ENCODE peak calls at places on chromosomes 5 and 9, in four cellular contexts. One of them, this sample, is unnamed. For H3K27me3, the result is how much of the 10 kb centered on the place peaks cover.

GRCh38 chr9:113616716-113617496 is 153.4 kb downstream of the RGS3 start:
- DNase-seq in stomach: no peak
- DNase-seq in endothelial cell of umbilical vein: no peak
- DNase-seq in spleen: peak
- DNase-seq in this sample: no peak

GRCh38 chr9:73528922-73529321 is 377.3 kb downstream of the ANXA1 start:
- DNase-seq in endothelial cell of umbilical vein: no peak
- DNase-seq in stomach: no peak
- DNase-seq in spleen: no peak
- DNase-seq in this sample: no peak

GRCh38 chr9:137660144-137660543 is 41.3 kb downstream of the EHMT1 start:
- DNase-seq in spleen: no peak
- DNase-seq in endothelial cell of umbilical vein: no peak
- DNase-seq in stomach: no peak
- DNase-seq in this sample: no peak

GRCh38 chr9:126057036-126057435 is 269.6 kb upstream of the MVB12B start:
- DNase-seq in endothelial cell of umbilical vein: no peak
- DNase-seq in spleen: no peak
- DNase-seq in stomach: no peak
- DNase-seq in this sample: no peak

GRCh38 chr9:128724744-128725211 is 851 bp upstream of the ZDHHC12 start:
- DNase-seq in endothelial cell of umbilical vein: peak
- DNase-seq in spleen: peak
- DNase-seq in stomach: peak
- DNase-seq in this sample: no peak

GRCh38 chr9:88378317-88378716 is 9.9 kb upstream of the SPIN1 start:
- DNase-seq in endothelial cell of umbilical vein: peak
- DNase-seq in spleen: no peak
- DNase-seq in stomach: no peak
- DNase-seq in this sample: no peak

GRCh38 chr9:98117984-98118639 is 910 bp downstream of the TRIM14 start:
- DNase-seq in spleen: no peak
- DNase-seq in stomach: peak
- DNase-seq in endothelial cell of umbilical vein: no peak
- DNase-seq in this sample: peak

GRCh38 chr5:176507911-176508310 is 29.3 kb downstream of the RNF44 start:
- DNase-seq in spleen: no peak
- DNase-seq in endothelial cell of umbilical vein: no peak
- DNase-seq in stomach: no peak
- DNase-seq in this sample: no peak

GRCh38 chr9:133905493-133905892 is 86.6 kb downstream of the VAV2 start:
- DNase-seq in spleen: no peak
- DNase-seq in stomach: no peak
- DNase-seq in endothelial cell of umbilical vein: no peak
- DNase-seq in this sample: no peak

GRCh38 chr9:131180454-131180853 is 55.1 kb downstream of the NUP214 start:
- DNase-seq in endothelial cell of umbilical vein: no peak
- DNase-seq in spleen: no peak
- DNase-seq in stomach: no peak
- DNase-seq in this sample: no peak

GRCh38 chr9:87422999-87423398 is 74.7 kb upstream of the DAPK1 start:
- DNase-seq in spleen: no peak
- DNase-seq in endothelial cell of umbilical vein: peak
- DNase-seq in stomach: no peak
- DNase-seq in this sample: no peak

GRCh38 chr9:128296340-128297220 is 20.5 kb downstream of the SWI5 start:
- DNase-seq in spleen: no peak
- DNase-seq in endothelial cell of umbilical vein: no peak
- DNase-seq in stomach: peak
- DNase-seq in this sample: no peak

GRCh38 chr5:111948517-111948916 is 191.5 kb upstream of the NREP start:
- DNase-seq in stomach: no peak
- DNase-seq in endothelial cell of umbilical vein: no peak
- DNase-seq in spleen: no peak
- DNase-seq in this sample: no peak

GRCh38 chr9:124623966-124624734 is 117.0 kb upstream of the NR5A1 start:
- DNase-seq in spleen: no peak
- DNase-seq in stomach: no peak
- DNase-seq in endothelial cell of umbilical vein: no peak
- DNase-seq in this sample: no peak

GRCh38 chr5:145072880-145073279 is 762.3 kb downstream of the PRELID2 start:
- DNase-seq in spleen: no peak
- DNase-seq in stomach: no peak
- DNase-seq in endothelial cell of umbilical vein: no peak
- DNase-seq in this sample: no peak

GRCh38 chr9:79764377-79764776 is 192.6 kb downstream of the TLE4 start:
- DNase-seq in stomach: no peak
- DNase-seq in spleen: no peak
- DNase-seq in endothelial cell of umbilical vein: no peak
- DNase-seq in this sample: no peak

GRCh38 chr9:134451700-134452458 is 125.6 kb downstream of the RXRA start:
- DNase-seq in spleen: no peak
- DNase-seq in endothelial cell of umbilical vein: no peak
- DNase-seq in stomach: no peak
- DNase-seq in this sample: no peak

GRCh38 chr5:124908603-124909451 is 162.4 kb upstream of the ZNF608 start:
- DNase-seq in spleen: no peak
- DNase-seq in stomach: peak
- DNase-seq in endothelial cell of umbilical vein: peak
- DNase-seq in this sample: no peak

GRCh38 chr5:169812786-169813185 is 167.5 kb downstream of the INSYN2B start:
- DNase-seq in spleen: no peak
- DNase-seq in endothelial cell of umbilical vein: no peak
- DNase-seq in stomach: no peak
- DNase-seq in this sample: no peak

GRCh38 chr5:14676320-14676719 is 11.8 kb downstream of the OTULIN start:
- DNase-seq in spleen: no peak
- DNase-seq in endothelial cell of umbilical vein: no peak
- DNase-seq in stomach: peak
- DNase-seq in this sample: no peak

GRCh38 chr9:33166263-33167083 is 663 bp downstream of the B4GALT1 start:
- DNase-seq in spleen: no peak
- DNase-seq in endothelial cell of umbilical vein: peak
- DNase-seq in stomach: peak
- DNase-seq in this sample: peak

GRCh38 chr9:95771556-95772280 is 103.8 kb upstream of the ERCC6L2 start:
- DNase-seq in stomach: peak
- DNase-seq in endothelial cell of umbilical vein: no peak
- DNase-seq in spleen: no peak
- DNase-seq in this sample: no peak

GRCh38 chr5:69007726-69008368 is 86.0 kb upstream of the SLC30A5 start:
- DNase-seq in spleen: peak
- DNase-seq in endothelial cell of umbilical vein: peak
- DNase-seq in stomach: peak
- DNase-seq in this sample: peak

GRCh38 chr9:106697799-106698591 is 165.0 kb upstream of the ZNF462 start:
- DNase-seq in endothelial cell of umbilical vein: peak
- DNase-seq in spleen: peak
- DNase-seq in stomach: peak
- DNase-seq in this sample: no peak

GRCh38 chr5:68344447-68345111 is 129.0 kb downstream of the PIK3R1 start:
- DNase-seq in stomach: no peak
- DNase-seq in spleen: no peak
- DNase-seq in endothelial cell of umbilical vein: peak
- DNase-seq in this sample: no peak

GRCh38 chr9:75891277-75892167 is 1.0 kb downstream of the PCSK5 start:
- DNase-seq in stomach: no peak
- DNase-seq in spleen: peak
- DNase-seq in endothelial cell of umbilical vein: peak
- DNase-seq in this sample: peak

GRCh38 chr9:92468206-92468605 is 14.1 kb downstream of the ASPN start:
- DNase-seq in spleen: no peak
- DNase-seq in stomach: no peak
- DNase-seq in endothelial cell of umbilical vein: no peak
- DNase-seq in this sample: no peak

GRCh38 chr9:135229701-135230385 is 142.4 kb downstream of the OLFM1 start:
- DNase-seq in spleen: peak
- DNase-seq in endothelial cell of umbilical vein: no peak
- DNase-seq in stomach: no peak
- DNase-seq in this sample: no peak

GRCh38 chr9:68768619-68769018 is 63.6 kb downstream of the PIP5K1B start:
- DNase-seq in stomach: no peak
- DNase-seq in spleen: no peak
- DNase-seq in endothelial cell of umbilical vein: no peak
- DNase-seq in this sample: no peak

GRCh38 chr5:131373265-131373664 is 109.4 kb downstream of the CDC42SE2 start:
- DNase-seq in spleen: no peak
- DNase-seq in endothelial cell of umbilical vein: no peak
- DNase-seq in stomach: no peak
- DNase-seq in this sample: no peak
- H3K27ac ChIP-seq in spleen: peak
- H3K27ac ChIP-seq in endothelial cell of umbilical vein: no peak
- H3K27ac ChIP-seq in stomach: no peak
- H3K27ac ChIP-seq in this sample: peak

DNA sequence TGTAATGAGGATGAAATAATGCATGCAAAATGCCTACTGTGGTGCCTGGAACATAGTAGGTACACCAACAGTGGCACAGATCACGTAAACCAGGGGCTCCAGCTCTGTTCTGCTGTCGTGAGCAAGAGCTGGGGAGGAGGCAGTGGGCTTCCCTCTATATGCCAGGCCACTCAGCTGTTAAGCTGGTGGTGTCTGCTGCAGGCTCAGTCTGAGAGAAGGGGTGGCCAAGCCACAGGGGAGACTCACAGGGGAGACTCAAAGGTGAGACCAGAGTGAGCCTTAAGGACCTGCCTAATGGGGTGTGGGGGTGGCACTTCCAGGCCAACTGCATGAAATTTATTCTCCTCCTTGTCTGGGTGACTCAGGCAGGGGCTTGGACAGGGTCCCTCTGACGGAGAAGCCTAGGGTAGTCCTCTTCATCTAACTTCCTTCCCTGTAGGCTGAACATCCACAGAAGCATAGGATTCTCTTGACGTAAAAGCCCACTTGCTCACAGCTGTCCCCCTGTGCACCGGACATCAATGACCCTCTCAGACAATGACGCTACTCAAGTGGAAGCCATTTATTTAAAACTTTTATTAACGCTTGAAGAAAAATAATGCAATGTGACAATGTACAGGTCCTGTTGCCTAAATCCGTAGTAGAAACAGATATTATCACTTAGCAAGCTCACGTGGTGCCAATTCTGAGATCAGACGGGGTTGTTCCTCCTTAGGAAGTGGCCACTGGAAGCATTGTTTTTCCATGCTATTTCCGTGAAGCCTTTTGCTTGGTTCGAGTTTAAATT is 13.9 kb downstream of the STC2 start:
- DNase-seq in stomach: no peak
- DNase-seq in spleen: peak
- DNase-seq in endothelial cell of umbilical vein: no peak
- DNase-seq in this sample: no peak
- H3K27me3 ChIP-seq in stomach: under half
- H3K27me3 ChIP-seq in spleen: half or more
- H3K27me3 ChIP-seq in endothelial cell of umbilical vein: under half
- H3K27me3 ChIP-seq in this sample: under half

GRCh38 chr9:121192518-121192917 is 9.2 kb downstream of the RAB14 start:
- DNase-seq in endothelial cell of umbilical vein: no peak
- DNase-seq in spleen: no peak
- DNase-seq in stomach: no peak
- DNase-seq in this sample: no peak
- H3K27ac ChIP-seq in endothelial cell of umbilical vein: no peak
- H3K27ac ChIP-seq in spleen: no peak
- H3K27ac ChIP-seq in stomach: no peak
- H3K27ac ChIP-seq in this sample: no peak

GRCh38 chr9:121589961-121590360 is 61.5 kb upstream of the DAB2IP start:
- DNase-seq in spleen: no peak
- DNase-seq in stomach: no peak
- DNase-seq in endothelial cell of umbilical vein: no peak
- DNase-seq in this sample: no peak

GRCh38 chr9:121592265-121592664 is 59.2 kb upstream of the DAB2IP start:
- DNase-seq in stomach: no peak
- DNase-seq in endothelial cell of umbilical vein: no peak
- DNase-seq in spleen: no peak
- DNase-seq in this sample: no peak

GRCh38 chr9:121593066-121593465 is 58.4 kb upstream of the DAB2IP start:
- DNase-seq in stomach: no peak
- DNase-seq in spleen: no peak
- DNase-seq in endothelial cell of umbilical vein: no peak
- DNase-seq in this sample: no peak

GRCh38 chr9:121584421-121584820 is 67.0 kb upstream of the DAB2IP start:
- DNase-seq in spleen: no peak
- DNase-seq in stomach: no peak
- DNase-seq in endothelial cell of umbilical vein: no peak
- DNase-seq in this sample: no peak

DNA sequence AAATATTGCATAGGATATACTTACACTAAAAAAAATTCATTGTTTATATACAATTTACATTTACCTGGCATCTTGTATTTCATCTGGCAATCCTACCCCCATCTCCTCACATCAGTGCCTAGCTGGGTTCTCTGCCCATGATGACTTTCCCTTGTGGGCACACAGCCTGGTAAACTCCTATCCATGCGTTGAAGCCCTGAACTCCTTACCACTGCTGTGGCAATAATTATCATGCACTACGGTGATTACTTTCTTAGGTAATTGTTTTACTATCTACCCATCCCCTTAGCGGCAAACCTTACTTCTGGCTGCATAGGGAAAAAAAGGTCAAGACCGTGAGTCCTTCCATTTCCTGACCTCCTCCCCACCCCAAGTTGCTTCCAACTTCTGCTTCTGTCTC is 63.6 kb upstream of the DAB2IP start:
- DNase-seq in stomach: no peak
- DNase-seq in spleen: no peak
- DNase-seq in endothelial cell of umbilical vein: no peak
- DNase-seq in this sample: no peak
- H3K27me3 ChIP-seq in stomach: under half
- H3K27me3 ChIP-seq in spleen: under half
- H3K27me3 ChIP-seq in endothelial cell of umbilical vein: under half
- H3K27me3 ChIP-seq in this sample: under half

This sample was measured in CD4-positive, alpha-beta memory T cell.